ENCODE peak calls at places on chromosomes 4 and X, in ten cellular contexts. One of them, this sample, is unnamed.

GRCh38 chrX:104126856-104127255 is 14.5 kb downstream of the ZCCHC18 start:
- DNase-seq in AG09319: no peak
- DNase-seq in esophagus squamous epithelium: no peak
- DNase-seq in left lung: no peak
- DNase-seq in fibroblast of mammary gland: peak; percentile 11
- DNase-seq in transverse colon: no peak
- DNase-seq in esophagus muscularis mucosa: no peak
- DNase-seq in GM13977: no peak
- DNase-seq in kidney: no peak
- DNase-seq in RWPE1: no peak
- DNase-seq in this sample: no peak

GRCh38 chr4:93066746-93067145 is 761.8 kb upstream of the ATOH1 start:
- DNase-seq in AG09319: no peak
- DNase-seq in esophagus squamous epithelium: no peak
- DNase-seq in left lung: no peak
- DNase-seq in fibroblast of mammary gland: peak; percentile 0
- DNase-seq in transverse colon: no peak
- DNase-seq in esophagus muscularis mucosa: no peak
- DNase-seq in GM13977: no peak
- DNase-seq in kidney: no peak
- DNase-seq in RWPE1: peak; percentile 23
- DNase-seq in this sample: no peak

GRCh38 chr4:85837334-85837733 is 362.4 kb downstream of the ARHGAP24 start:
- DNase-seq in AG09319: no peak
- DNase-seq in esophagus squamous epithelium: no peak
- DNase-seq in left lung: no peak
- DNase-seq in fibroblast of mammary gland: peak; percentile 44
- DNase-seq in transverse colon: no peak
- DNase-seq in esophagus muscularis mucosa: no peak
- DNase-seq in GM13977: no peak
- DNase-seq in kidney: peak; percentile 37
- DNase-seq in RWPE1: no peak
- DNase-seq in this sample: no peak

GRCh38 chrX:46376246-46376885 is 168.9 kb downstream of the ZNF674 start:
- DNase-seq in AG09319: peak; percentile 35
- DNase-seq in esophagus squamous epithelium: no peak
- DNase-seq in left lung: no peak
- DNase-seq in fibroblast of mammary gland: peak; percentile 67
- DNase-seq in transverse colon: peak; percentile 13
- DNase-seq in esophagus muscularis mucosa: no peak
- DNase-seq in GM13977: peak; percentile 26
- DNase-seq in kidney: no peak
- DNase-seq in RWPE1: peak; percentile 50
- DNase-seq in this sample: no peak

GRCh38 chrX:36856849-36857248 is 151.3 kb upstream of the FAM47C start:
- DNase-seq in AG09319: no peak
- DNase-seq in esophagus squamous epithelium: no peak
- DNase-seq in left lung: no peak
- DNase-seq in fibroblast of mammary gland: peak; percentile 5
- DNase-seq in transverse colon: no peak
- DNase-seq in esophagus muscularis mucosa: no peak
- DNase-seq in GM13977: no peak
- DNase-seq in kidney: no peak
- DNase-seq in RWPE1: no peak
- DNase-seq in this sample: no peak

GRCh38 chrX:40389555-40389954 is 191.2 kb upstream of the ATP6AP2 start:
- DNase-seq in AG09319: no peak
- DNase-seq in esophagus squamous epithelium: no peak
- DNase-seq in left lung: no peak
- DNase-seq in fibroblast of mammary gland: no peak
- DNase-seq in transverse colon: no peak
- DNase-seq in esophagus muscularis mucosa: no peak
- DNase-seq in GM13977: no peak
- DNase-seq in kidney: no peak
- DNase-seq in RWPE1: no peak
- DNase-seq in this sample: no peak

GRCh38 chrX:149898554-149898953 is 17.6 kb downstream of the MAGEA8 start:
- DNase-seq in AG09319: no peak
- DNase-seq in esophagus squamous epithelium: no peak
- DNase-seq in left lung: no peak
- DNase-seq in fibroblast of mammary gland: no peak
- DNase-seq in transverse colon: no peak
- DNase-seq in esophagus muscularis mucosa: no peak
- DNase-seq in GM13977: no peak
- DNase-seq in kidney: no peak
- DNase-seq in RWPE1: no peak
- DNase-seq in this sample: no peak

GRCh38 chr4:17554568-17554967 is 22.4 kb upstream of the LAP3 start:
- DNase-seq in AG09319: no peak
- DNase-seq in esophagus squamous epithelium: no peak
- DNase-seq in left lung: no peak
- DNase-seq in fibroblast of mammary gland: no peak
- DNase-seq in transverse colon: no peak
- DNase-seq in esophagus muscularis mucosa: no peak
- DNase-seq in GM13977: no peak
- DNase-seq in kidney: no peak
- DNase-seq in RWPE1: no peak
- DNase-seq in this sample: no peak

GRCh38 chr4:73679836-73680235 is 59.6 kb upstream of the RASSF6 start:
- DNase-seq in AG09319: no peak
- DNase-seq in esophagus squamous epithelium: no peak
- DNase-seq in left lung: no peak
- DNase-seq in fibroblast of mammary gland: peak; percentile 91
- DNase-seq in transverse colon: no peak
- DNase-seq in esophagus muscularis mucosa: no peak
- DNase-seq in GM13977: no peak
- DNase-seq in kidney: no peak
- DNase-seq in RWPE1: peak; percentile 51
- DNase-seq in this sample: no peak

GRCh38 chr4:89534356-89534755 is 226.8 kb upstream of the GPRIN3 start:
- DNase-seq in AG09319: no peak
- DNase-seq in esophagus squamous epithelium: no peak
- DNase-seq in left lung: no peak
- DNase-seq in fibroblast of mammary gland: no peak
- DNase-seq in transverse colon: no peak
- DNase-seq in esophagus muscularis mucosa: no peak
- DNase-seq in GM13977: no peak
- DNase-seq in kidney: no peak
- DNase-seq in RWPE1: no peak
- DNase-seq in this sample: no peak

GRCh38 chr4:155643087-155643486 is 23.6 kb upstream of the GUCY1A1 start:
- DNase-seq in AG09319: no peak
- DNase-seq in esophagus squamous epithelium: no peak
- DNase-seq in left lung: no peak
- DNase-seq in fibroblast of mammary gland: no peak
- DNase-seq in transverse colon: no peak
- DNase-seq in esophagus muscularis mucosa: no peak
- DNase-seq in GM13977: no peak
- DNase-seq in kidney: no peak
- DNase-seq in RWPE1: no peak
- DNase-seq in this sample: no peak

GRCh38 chr4:48908687-48909086 is 2.1 kb upstream of the OCIAD2 start:
- DNase-seq in AG09319: no peak
- DNase-seq in esophagus squamous epithelium: no peak
- DNase-seq in left lung: no peak
- DNase-seq in fibroblast of mammary gland: no peak
- DNase-seq in transverse colon: no peak
- DNase-seq in esophagus muscularis mucosa: no peak
- DNase-seq in GM13977: no peak
- DNase-seq in kidney: no peak
- DNase-seq in RWPE1: no peak
- DNase-seq in this sample: no peak

GRCh38 chr4:184473515-184474260 is 662 bp downstream of the IRF2 start:
- DNase-seq in AG09319: no peak
- DNase-seq in esophagus squamous epithelium: no peak
- DNase-seq in left lung: peak; percentile 89
- DNase-seq in fibroblast of mammary gland: peak; percentile 30
- DNase-seq in transverse colon: peak; percentile 52
- DNase-seq in esophagus muscularis mucosa: no peak
- DNase-seq in GM13977: peak; percentile 69
- DNase-seq in kidney: peak; percentile 85
- DNase-seq in RWPE1: peak; percentile 26
- DNase-seq in this sample: peak; percentile 39

GRCh38 chr4:47837582-47838294 is at the start of gene CORIN:
- DNase-seq in AG09319: no peak
- DNase-seq in esophagus squamous epithelium: no peak
- DNase-seq in left lung: peak; percentile 85
- DNase-seq in fibroblast of mammary gland: no peak
- DNase-seq in transverse colon: peak; percentile 27
- DNase-seq in esophagus muscularis mucosa: no peak
- DNase-seq in GM13977: peak; percentile 20
- DNase-seq in kidney: no peak
- DNase-seq in RWPE1: peak; percentile 20
- DNase-seq in this sample: no peak

DNA sequence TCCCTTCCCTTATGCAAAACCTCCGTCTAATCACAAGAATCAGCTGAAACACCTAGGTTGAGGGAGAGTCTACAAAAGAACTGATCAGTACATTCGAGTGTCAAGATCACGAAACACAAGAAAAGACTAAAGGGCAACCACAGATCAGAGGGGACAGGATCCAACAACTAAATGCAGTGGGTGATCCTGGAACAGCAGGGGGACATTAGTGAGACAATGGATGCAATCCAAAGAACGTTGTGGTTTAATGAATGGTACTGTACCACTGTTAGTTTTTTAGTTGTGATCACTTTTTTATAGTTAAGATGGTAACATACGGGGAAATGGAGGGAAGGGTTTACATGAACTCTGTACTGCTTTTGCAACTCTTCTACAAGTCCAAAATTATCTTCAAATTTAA is 79.2 kb downstream of the RELL1 start:
- DNase-seq in AG09319: no peak
- DNase-seq in esophagus squamous epithelium: no peak
- DNase-seq in left lung: no peak
- DNase-seq in fibroblast of mammary gland: no peak
- DNase-seq in transverse colon: no peak
- DNase-seq in esophagus muscularis mucosa: no peak
- DNase-seq in GM13977: no peak
- DNase-seq in kidney: no peak
- DNase-seq in RWPE1: no peak
- DNase-seq in this sample: no peak
- TF ChIP-seq CTCF in AG09319: no peak
- TF ChIP-seq CTCF in esophagus squamous epithelium: no peak
- TF ChIP-seq CTCF in left lung: no peak
- TF ChIP-seq CTCF in fibroblast of mammary gland: no peak
- TF ChIP-seq CTCF in transverse colon: no peak
- TF ChIP-seq CTCF in esophagus muscularis mucosa: no peak
- TF ChIP-seq CTCF in GM13977: no peak
- TF ChIP-seq CTCF in kidney: no peak
- TF ChIP-seq CTCF in RWPE1: no peak
- TF ChIP-seq CTCF in this sample: no peak

GRCh38 chr4:109809657-109810056 is 5.9 kb upstream of the GAR1 start:
- DNase-seq in AG09319: no peak
- DNase-seq in esophagus squamous epithelium: no peak
- DNase-seq in left lung: no peak
- DNase-seq in fibroblast of mammary gland: no peak
- DNase-seq in transverse colon: no peak
- DNase-seq in esophagus muscularis mucosa: no peak
- DNase-seq in GM13977: no peak
- DNase-seq in kidney: no peak
- DNase-seq in RWPE1: no peak
- DNase-seq in this sample: no peak

GRCh38 chr4:109801099-109801789 is 555 bp downstream of the CFI start:
- DNase-seq in AG09319: no peak
- DNase-seq in esophagus squamous epithelium: no peak
- DNase-seq in left lung: no peak
- DNase-seq in fibroblast of mammary gland: no peak
- DNase-seq in transverse colon: no peak
- DNase-seq in esophagus muscularis mucosa: no peak
- DNase-seq in GM13977: no peak
- DNase-seq in kidney: no peak
- DNase-seq in RWPE1: no peak
- DNase-seq in this sample: no peak

GRCh38 chr4:109801895-109802319 is at the start of gene CFI:
- DNase-seq in AG09319: peak; percentile 50
- DNase-seq in esophagus squamous epithelium: no peak
- DNase-seq in left lung: no peak
- DNase-seq in fibroblast of mammary gland: peak; percentile 72
- DNase-seq in transverse colon: no peak
- DNase-seq in esophagus muscularis mucosa: no peak
- DNase-seq in GM13977: no peak
- DNase-seq in kidney: no peak
- DNase-seq in RWPE1: peak; percentile 40
- DNase-seq in this sample: no peak

GRCh38 chr4:109798866-109799265 is 2.9 kb downstream of the CFI start:
- DNase-seq in AG09319: no peak
- DNase-seq in esophagus squamous epithelium: no peak
- DNase-seq in left lung: no peak
- DNase-seq in fibroblast of mammary gland: no peak
- DNase-seq in transverse colon: no peak
- DNase-seq in esophagus muscularis mucosa: no peak
- DNase-seq in GM13977: no peak
- DNase-seq in kidney: no peak
- DNase-seq in RWPE1: no peak
- DNase-seq in this sample: no peak

GRCh38 chr4:109803924-109804571 is 2.2 kb upstream of the CFI start:
- DNase-seq in AG09319: no peak
- DNase-seq in esophagus squamous epithelium: no peak
- DNase-seq in left lung: no peak
- DNase-seq in fibroblast of mammary gland: peak; percentile 55
- DNase-seq in transverse colon: peak; percentile 8
- DNase-seq in esophagus muscularis mucosa: no peak
- DNase-seq in GM13977: peak; percentile 30
- DNase-seq in kidney: no peak
- DNase-seq in RWPE1: peak; percentile 30
- DNase-seq in this sample: no peak
- TF ChIP-seq CTCF in AG09319: peak; percentile 43
- TF ChIP-seq CTCF in esophagus squamous epithelium: peak; percentile 17
- TF ChIP-seq CTCF in left lung: no peak
- TF ChIP-seq CTCF in fibroblast of mammary gland: peak; percentile 33
- TF ChIP-seq CTCF in transverse colon: peak; percentile 19
- TF ChIP-seq CTCF in esophagus muscularis mucosa: peak; percentile 26
- TF ChIP-seq CTCF in GM13977: peak; percentile 48
- TF ChIP-seq CTCF in kidney: peak; percentile 47
- TF ChIP-seq CTCF in RWPE1: peak; percentile 44
- TF ChIP-seq CTCF in this sample: no peak

DNA sequence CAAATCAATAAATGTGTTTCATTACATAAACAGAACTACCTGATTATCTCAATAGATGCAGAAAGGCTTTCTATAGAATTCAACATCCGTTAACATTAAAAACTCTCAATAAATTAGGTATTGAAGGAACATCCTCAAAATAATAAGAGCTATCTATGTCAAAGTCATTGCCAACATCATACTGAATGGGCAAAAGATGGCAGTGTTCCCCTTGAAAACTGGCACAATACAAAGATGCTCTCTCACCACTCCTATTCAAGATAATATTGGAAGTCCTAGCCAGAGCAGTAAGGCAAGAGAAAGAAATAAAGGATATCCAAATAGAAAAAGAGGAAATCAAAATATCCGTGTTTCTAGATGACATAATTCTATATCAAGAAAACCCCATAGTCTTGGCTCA is 466.4 kb downstream of the MAGEE1 start:
- DNase-seq in AG09319: no peak
- DNase-seq in esophagus squamous epithelium: no peak
- DNase-seq in left lung: no peak
- DNase-seq in fibroblast of mammary gland: no peak
- DNase-seq in transverse colon: no peak
- DNase-seq in esophagus muscularis mucosa: no peak
- DNase-seq in GM13977: no peak
- DNase-seq in kidney: no peak
- DNase-seq in RWPE1: no peak
- DNase-seq in this sample: no peak
- TF ChIP-seq CTCF in AG09319: no peak
- TF ChIP-seq CTCF in esophagus squamous epithelium: no peak
- TF ChIP-seq CTCF in left lung: no peak
- TF ChIP-seq CTCF in fibroblast of mammary gland: no peak
- TF ChIP-seq CTCF in transverse colon: no peak
- TF ChIP-seq CTCF in esophagus muscularis mucosa: no peak
- TF ChIP-seq CTCF in GM13977: no peak
- TF ChIP-seq CTCF in kidney: no peak
- TF ChIP-seq CTCF in RWPE1: no peak
- TF ChIP-seq CTCF in this sample: no peak

GRCh38 chrX:23626651-23627050 is 40.6 kb upstream of the PRDX4 start:
- DNase-seq in AG09319: no peak
- DNase-seq in esophagus squamous epithelium: no peak
- DNase-seq in left lung: no peak
- DNase-seq in fibroblast of mammary gland: no peak
- DNase-seq in transverse colon: no peak
- DNase-seq in esophagus muscularis mucosa: no peak
- DNase-seq in GM13977: no peak
- DNase-seq in kidney: no peak
- DNase-seq in RWPE1: no peak
- DNase-seq in this sample: no peak
- TF ChIP-seq CTCF in AG09319: no peak
- TF ChIP-seq CTCF in esophagus squamous epithelium: no peak
- TF ChIP-seq CTCF in left lung: no peak
- TF ChIP-seq CTCF in fibroblast of mammary gland: peak; percentile 15
- TF ChIP-seq CTCF in transverse colon: no peak
- TF ChIP-seq CTCF in esophagus muscularis mucosa: no peak
- TF ChIP-seq CTCF in GM13977: no peak
- TF ChIP-seq CTCF in kidney: no peak
- TF ChIP-seq CTCF in RWPE1: no peak
- TF ChIP-seq CTCF in this sample: peak; percentile 27